ENCODE peak calls at places on chromosomes 3 and 15, in four cellular contexts. B is stomach, U is IMR-90, R is uterus. X is an unnamed sample.

GRCh38 chr3:7759630-7760029 is 742.0 kb upstream of the LMCD1 start:
- DNase-seq in U (no peak), B (no peak), R (no peak), X (no peak)

GRCh38 chr15:82943176-82943575 is 9.3 kb downstream of the HOMER2 start:
- DNase-seq in R (no peak), U (no peak), B (no peak), X (no peak)

GRCh38 chr3:38140326-38141172 is 2.1 kb downstream of the MYD88 start:
- DNase-seq in B (peak; percentile 21), U (no peak), R (no peak), X (no peak)

GRCh38 chr3:31077021-31077601 is 182.7 kb upstream of the GADL1 start:
- DNase-seq in U (peak; percentile 96), B (no peak), R (peak; percentile 18), X (no peak)

GRCh38 chr15:80155001-80155377 is 2.2 kb downstream of the FAH start:
- DNase-seq in B (no peak), U (no peak), R (no peak), X (no peak)

GRCh38 chr3:12553921-12554391 is 2.9 kb upstream of the MKRN2 start:
- DNase-seq in B (no peak), R (peak; percentile 22), U (no peak), X (peak; percentile 50)

GRCh38 chr3:50330330-50330729 is 2.3 kb upstream of the TUSC2 start:
- DNase-seq in R (peak; percentile 20), U (no peak), B (no peak), X (no peak)

GRCh38 chr3:143644370-143645089 is 203.7 kb downstream of the SLC9A9 start:
- DNase-seq in R (peak; percentile 20), U (peak; percentile 59), B (peak; percentile 51), X (peak; percentile 77)

GRCh38 chr3:72977060-72977459 is 19.6 kb upstream of the PPP4R2 start:
- DNase-seq in U (peak; percentile 14), B (no peak), R (no peak), X (no peak)

GRCh38 chr3:14461748-14462324 is 59.4 kb downstream of the SLC6A6 start:
- DNase-seq in R (no peak), U (peak; percentile 73), B (peak; percentile 57), X (peak; percentile 72)

GRCh38 chr3:128521715-128522114 is 28.7 kb upstream of the GATA2 start:
- DNase-seq in B (no peak), U (no peak), R (no peak), X (no peak)

GRCh38 chr3:113005622-113006021 is 14.8 kb downstream of the GTPBP8 start:
- DNase-seq in U (no peak), B (no peak), R (no peak), X (no peak)

GRCh38 chr3:69746119-69746518 is 6.9 kb downstream of the MITF start:
- DNase-seq in B (no peak), U (peak; percentile 71), R (no peak), X (no peak)

GRCh38 chr15:47607750-47608149 is 109.6 kb upstream of the SEMA6D start:
- DNase-seq in U (no peak), B (no peak), R (no peak), X (no peak)

GRCh38 chr3:30673425-30674341 is 67.3 kb downstream of the TGFBR2 start:
- DNase-seq in R (no peak), U (no peak), B (no peak), X (no peak)

GRCh38 chr3:156382458-156383346 is 172.2 kb downstream of the SSR3 start:
- DNase-seq in U (peak; percentile 41), R (no peak), B (peak; percentile 34), X (no peak)

GRCh38 chr3:108030915-108031425 is 59.9 kb downstream of the CD47 start:
- DNase-seq in U (no peak), R (no peak), B (no peak), X (no peak)

GRCh38 chr15:39627456-39628130 is 46.7 kb downstream of the THBS1 start:
- DNase-seq in R (no peak), B (no peak), U (no peak), X (no peak)

GRCh38 chr3:179027326-179027900 is 44.2 kb downstream of the ZMAT3 start:
- DNase-seq in B (no peak), U (peak; percentile 61), R (peak; percentile 22), X (no peak)

GRCh38 chr3:114556832-114557231 is 263.0 kb downstream of the TIGIT start:
- DNase-seq in B (no peak), R (no peak), U (no peak), X (no peak)

GRCh38 chr3:155871746-155872158 is 1.3 kb downstream of the GMPS start:
- DNase-seq in R (no peak), U (peak; percentile 22), B (no peak), X (no peak)

GRCh38 chr3:123372789-123373534 is 75.9 kb downstream of the ADCY5 start:
- DNase-seq in U (no peak), R (no peak), B (no peak), X (peak; percentile 15)

GRCh38 chr3:128878556-128879124 is 780 bp upstream of the ACAD9 start:
- DNase-seq in B (no peak), R (peak; percentile 26), U (peak; percentile 77), X (no peak)

GRCh38 chr3:128487813-128488635 is 5.0 kb downstream of the GATA2 start:
- DNase-seq in U (peak; percentile 87), B (peak; percentile 67), R (peak; percentile 97), X (peak; percentile 76)

GRCh38 chr3:13874891-13875290 is 5.0 kb downstream of the WNT7A start:
- DNase-seq in B (no peak), U (no peak), R (no peak), X (no peak)

GRCh38 chr3:51622868-51623267 is 48.2 kb upstream of the TEX264 start:
- DNase-seq in R (no peak), U (peak; percentile 72), B (peak; percentile 37), X (no peak)

GRCh38 chr15:73926191-73927002 is at the start of gene LOXL1:
- DNase-seq in R (peak; percentile 72), U (peak; percentile 92), B (peak; percentile 70), X (peak; percentile 67)

GRCh38 chr15:39785139-39785538 is 2.5 kb upstream of the FSIP1 start:
- DNase-seq in B (no peak), R (no peak), U (no peak), X (no peak)

GRCh38 chr3:124632566-124633140 is 97.6 kb upstream of the UMPS start:
- DNase-seq in B (no peak), U (no peak), R (no peak), X (no peak)

GRCh38 chr3:16908408-16908807 is 23.7 kb downstream of the PLCL2 start:
- DNase-seq in U (no peak), R (no peak), B (no peak), X (no peak)

GRCh38 chr3:159766563-159767185 is 222.0 kb upstream of the IL12A start:
- DNase-seq in U (peak; percentile 63), B (no peak), R (peak; percentile 40), X (no peak)

GRCh38 chr3:61578667-61579367 is 17.4 kb downstream of the PTPRG start:
- DNase-seq in B (no peak), U (no peak), R (no peak), X (no peak)

GRCh38 chr3:99487894-99488293 is 150.5 kb upstream of the COL8A1 start:
- DNase-seq in R (no peak), U (no peak), B (no peak), X (no peak)

GRCh38 chr3:72386322-72386721 is 461.9 kb downstream of the SHQ1 start:
- DNase-seq in B (no peak), U (no peak), R (no peak), X (no peak)

GRCh38 chr15:88465633-88466219 is 1.5 kb downstream of the MRPL46 start:
- DNase-seq in U (peak; percentile 55), R (no peak), B (no peak), X (no peak)
- H3K36me3 ChIP-seq in U (peaks cover 12% of the 10 kb centered on the region), R (no peaks in the 10 kb centered on the region), B (peaks cover 49% of the 10 kb centered on the region), X (peaks cover 30% of the 10 kb centered on the region)

DNA sequence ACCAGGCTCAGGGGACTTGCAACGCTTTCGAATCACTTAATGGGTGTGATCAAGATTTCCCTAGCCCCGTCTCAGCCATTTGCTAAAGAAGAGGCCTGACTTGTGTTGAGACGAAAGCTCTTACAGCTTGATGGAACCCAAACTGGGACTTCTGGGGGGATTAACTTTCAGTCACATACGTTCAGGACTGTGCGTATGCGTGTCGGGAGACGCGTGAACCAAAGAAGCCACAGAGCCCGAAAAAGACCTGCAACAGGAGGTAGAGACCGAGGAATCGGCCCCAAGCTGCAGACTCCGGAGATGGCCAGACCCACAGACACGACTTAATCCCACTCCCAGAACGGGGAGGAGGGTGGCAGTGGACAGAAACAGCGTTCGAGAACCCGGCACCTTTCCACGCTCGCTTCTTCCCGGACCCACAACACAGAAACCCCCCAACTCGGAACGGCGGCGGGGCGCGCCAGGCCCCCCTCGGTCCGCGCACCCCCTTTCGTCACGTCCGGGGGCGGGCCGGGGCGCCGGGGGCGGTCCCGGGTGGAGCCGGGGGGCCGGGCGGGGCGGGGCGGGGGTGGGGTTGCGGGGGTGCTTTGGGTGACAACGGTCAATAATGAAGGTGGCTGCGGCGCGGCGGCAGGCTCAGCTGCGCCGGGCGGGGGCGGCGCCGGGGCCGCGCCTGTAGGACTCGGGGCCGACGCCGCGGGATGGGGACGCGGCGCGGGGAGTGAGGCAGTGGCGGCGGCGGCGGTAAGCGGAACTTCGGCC is at the start of gene ATP11B:
- DNase-seq in B (peak; percentile 84), R (peak; percentile 54), U (peak; percentile 41), X (peak; percentile 91)
- TF ChIP-seq POLR2A in B (no peak), R (peak; percentile 40), U (no peak), X (peak; percentile 79)

DNA sequence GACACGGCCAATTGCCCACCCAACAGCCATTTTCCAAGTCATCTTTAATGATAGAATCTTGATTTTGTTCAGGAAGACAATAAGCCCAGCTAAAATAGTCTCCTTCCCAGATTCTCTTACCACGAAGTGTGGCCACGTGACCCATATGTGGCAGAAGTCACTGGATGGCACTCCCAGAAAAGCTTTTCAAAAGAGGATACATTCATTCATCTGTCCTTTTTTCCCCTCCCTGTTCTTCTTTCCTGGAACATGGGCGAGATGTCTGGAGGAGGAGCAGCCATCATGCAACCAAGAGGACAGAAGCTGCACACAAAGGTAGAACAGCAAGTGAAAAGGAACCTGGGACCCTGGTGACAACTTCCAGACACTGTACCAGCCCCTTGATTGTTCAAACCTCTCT is 174.7 kb downstream of the UACA start:
- DNase-seq in B (no peak), R (no peak), U (no peak), X (no peak)
- H3K27ac ChIP-seq in B (no peak overlapping the region), R (no peak overlapping the region), U (no peak overlapping the region), X (no peak overlapping the region)

GRCh38 chr3:184167786-184168185 is 6.9 kb upstream of the AP2M1 start:
- DNase-seq in R (no peak), B (no peak), U (no peak), X (no peak)
- H3K36me3 ChIP-seq in R (no peaks in the 10 kb centered on the region), B (peaks cover 99% of the 10 kb centered on the region), U (peaks cover 84% of the 10 kb centered on the region), X (peaks cover 90% of the 10 kb centered on the region)

GRCh38 chr3:47381317-47382157 is 716 bp downstream of the PTPN23 start:
- DNase-seq in B (peak; percentile 82), U (peak; percentile 85), R (peak; percentile 78), X (peak; percentile 93)
- TF ChIP-seq POLR2A in B (no peak), U (peak; percentile 38), R (no peak), X (no peak)

X was measured in Peyer's patch.